ENCODE peak calls at places on chromosome 15, in nine cellular contexts. One of them, this sample, is unnamed. For H3K27me3, the result is how much of the 10 kb centered on the place peaks cover.

GRCh38 chr15:81133782-81134461 is at the start of gene CFAP161:
- DNase-seq in transverse colon: peak
- DNase-seq in cardiac muscle cell: peak
- DNase-seq in left ventricle myocardium inferior: peak
- DNase-seq in IMR-90: peak
- DNase-seq in brain microvascular endothelial cell: peak
- DNase-seq in K562: no peak
- DNase-seq in ascending aorta: peak
- DNase-seq in esophagus muscularis mucosa: peak
- DNase-seq in this sample: peak

GRCh38 chr15:92650966-92651365 is 4.6 kb downstream of the FAM174B start:
- DNase-seq in K562: no peak
- DNase-seq in IMR-90: no peak
- DNase-seq in brain microvascular endothelial cell: no peak
- DNase-seq in transverse colon: no peak
- DNase-seq in esophagus muscularis mucosa: no peak
- DNase-seq in cardiac muscle cell: no peak
- DNase-seq in left ventricle myocardium inferior: no peak
- DNase-seq in ascending aorta: no peak
- DNase-seq in this sample: no peak

GRCh38 chr15:90099868-90100854 is 2.1 kb downstream of the IDH2 start:
- DNase-seq in cardiac muscle cell: peak
- DNase-seq in brain microvascular endothelial cell: no peak
- DNase-seq in ascending aorta: peak
- DNase-seq in esophagus muscularis mucosa: no peak
- DNase-seq in K562: no peak
- DNase-seq in IMR-90: peak
- DNase-seq in left ventricle myocardium inferior: no peak
- DNase-seq in transverse colon: peak
- DNase-seq in this sample: no peak

GRCh38 chr15:80105193-80105984 is 45.9 kb downstream of the ZFAND6 start:
- DNase-seq in left ventricle myocardium inferior: no peak
- DNase-seq in K562: no peak
- DNase-seq in IMR-90: peak
- DNase-seq in ascending aorta: no peak
- DNase-seq in brain microvascular endothelial cell: no peak
- DNase-seq in transverse colon: no peak
- DNase-seq in esophagus muscularis mucosa: no peak
- DNase-seq in cardiac muscle cell: peak
- DNase-seq in this sample: no peak

GRCh38 chr15:91970142-91970541 is 116.6 kb downstream of the SLCO3A1 start:
- DNase-seq in esophagus muscularis mucosa: no peak
- DNase-seq in cardiac muscle cell: peak
- DNase-seq in ascending aorta: peak
- DNase-seq in brain microvascular endothelial cell: no peak
- DNase-seq in IMR-90: peak
- DNase-seq in left ventricle myocardium inferior: peak
- DNase-seq in transverse colon: peak
- DNase-seq in K562: no peak
- DNase-seq in this sample: no peak

GRCh38 chr15:64046347-64047153 is at the start of gene DAPK2:
- DNase-seq in ascending aorta: peak
- DNase-seq in esophagus muscularis mucosa: no peak
- DNase-seq in transverse colon: peak
- DNase-seq in K562: peak
- DNase-seq in left ventricle myocardium inferior: peak
- DNase-seq in IMR-90: peak
- DNase-seq in cardiac muscle cell: peak
- DNase-seq in brain microvascular endothelial cell: peak
- DNase-seq in this sample: peak

GRCh38 chr15:83290236-83290635 is 5.8 kb upstream of the BNC1 start:
- DNase-seq in brain microvascular endothelial cell: no peak
- DNase-seq in cardiac muscle cell: no peak
- DNase-seq in transverse colon: no peak
- DNase-seq in left ventricle myocardium inferior: no peak
- DNase-seq in esophagus muscularis mucosa: peak
- DNase-seq in K562: peak
- DNase-seq in IMR-90: no peak
- DNase-seq in ascending aorta: no peak
- DNase-seq in this sample: no peak

GRCh38 chr15:58707397-58707796 is 42.1 kb downstream of the ADAM10 start:
- DNase-seq in K562: no peak
- DNase-seq in transverse colon: no peak
- DNase-seq in ascending aorta: no peak
- DNase-seq in esophagus muscularis mucosa: no peak
- DNase-seq in cardiac muscle cell: no peak
- DNase-seq in left ventricle myocardium inferior: no peak
- DNase-seq in brain microvascular endothelial cell: no peak
- DNase-seq in IMR-90: no peak
- DNase-seq in this sample: no peak

GRCh38 chr15:92524161-92524560 is 130.5 kb downstream of the ST8SIA2 start:
- DNase-seq in transverse colon: no peak
- DNase-seq in K562: no peak
- DNase-seq in esophagus muscularis mucosa: no peak
- DNase-seq in brain microvascular endothelial cell: no peak
- DNase-seq in IMR-90: no peak
- DNase-seq in left ventricle myocardium inferior: no peak
- DNase-seq in ascending aorta: no peak
- DNase-seq in cardiac muscle cell: no peak
- DNase-seq in this sample: no peak

GRCh38 chr15:51322622-51323296 is 15.6 kb downstream of the CYP19A1 start:
- DNase-seq in esophagus muscularis mucosa: no peak
- DNase-seq in brain microvascular endothelial cell: no peak
- DNase-seq in K562: no peak
- DNase-seq in cardiac muscle cell: peak
- DNase-seq in transverse colon: peak
- DNase-seq in IMR-90: no peak
- DNase-seq in ascending aorta: peak
- DNase-seq in left ventricle myocardium inferior: peak
- DNase-seq in this sample: no peak

GRCh38 chr15:68578175-68578959 is 426 bp upstream of the CORO2B start:
- DNase-seq in K562: no peak
- DNase-seq in left ventricle myocardium inferior: peak
- DNase-seq in brain microvascular endothelial cell: peak
- DNase-seq in esophagus muscularis mucosa: no peak
- DNase-seq in IMR-90: peak
- DNase-seq in cardiac muscle cell: peak
- DNase-seq in transverse colon: peak
- DNase-seq in ascending aorta: peak
- DNase-seq in this sample: peak

GRCh38 chr15:52558196-52558595 is 10.6 kb downstream of the ARPP19 start:
- DNase-seq in esophagus muscularis mucosa: no peak
- DNase-seq in transverse colon: no peak
- DNase-seq in brain microvascular endothelial cell: peak
- DNase-seq in cardiac muscle cell: peak
- DNase-seq in K562: no peak
- DNase-seq in left ventricle myocardium inferior: no peak
- DNase-seq in IMR-90: peak
- DNase-seq in ascending aorta: no peak
- DNase-seq in this sample: no peak

DNA sequence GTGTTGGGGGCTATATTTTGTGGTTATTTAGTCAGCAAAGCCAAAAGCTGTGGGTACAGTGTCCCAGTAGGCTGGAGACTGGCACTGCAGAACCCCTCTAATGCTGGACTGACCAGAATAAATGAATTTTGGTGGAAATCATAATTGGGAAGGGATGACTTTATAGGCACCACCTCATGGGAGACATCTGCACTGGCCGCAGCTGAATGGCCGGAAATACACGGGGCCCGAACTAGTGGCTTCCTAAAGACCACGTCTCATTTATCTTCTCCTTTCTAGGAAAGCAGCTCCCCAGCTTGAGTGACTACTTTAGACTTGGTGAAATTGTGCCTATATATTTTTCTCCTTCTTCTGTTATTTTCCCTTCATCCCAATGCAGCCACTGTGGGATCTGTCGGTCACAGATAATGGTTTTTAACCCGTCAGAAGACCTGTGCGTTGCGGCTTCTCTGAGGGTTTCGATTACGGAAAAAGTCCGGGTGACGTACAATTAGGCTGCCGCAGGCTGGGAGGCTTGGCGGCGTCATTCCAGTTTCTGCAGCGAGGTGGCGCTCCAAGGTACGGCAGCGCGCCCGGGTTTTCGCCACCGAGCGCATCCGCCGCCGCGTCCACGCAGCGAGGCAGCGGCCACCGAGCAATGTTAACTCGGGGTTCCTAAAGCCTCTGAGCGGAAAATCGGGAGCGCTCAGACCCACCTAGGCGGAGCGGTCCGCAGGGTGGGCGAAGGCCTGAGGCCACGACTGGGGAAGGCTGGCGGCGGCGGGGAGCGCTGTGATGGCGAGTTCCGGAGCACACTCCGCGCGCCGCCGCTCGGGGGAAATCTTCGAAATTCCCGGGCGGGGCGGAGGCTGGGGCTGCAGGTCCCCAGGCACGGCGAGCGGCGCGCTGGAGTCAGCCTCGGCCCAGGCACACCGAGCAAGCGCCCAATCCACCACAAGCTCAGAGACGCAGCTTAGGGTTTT is 26.3 kb downstream of the NR2F2 start:
- DNase-seq in ascending aorta: peak
- DNase-seq in IMR-90: peak
- DNase-seq in brain microvascular endothelial cell: peak
- DNase-seq in transverse colon: peak
- DNase-seq in K562: peak
- DNase-seq in esophagus muscularis mucosa: no peak
- DNase-seq in left ventricle myocardium inferior: peak
- DNase-seq in cardiac muscle cell: peak
- DNase-seq in this sample: peak
- H3K27me3 ChIP-seq in ascending aorta: under half
- H3K27me3 ChIP-seq in IMR-90: under half
- H3K27me3 ChIP-seq in brain microvascular endothelial cell: under half
- H3K27me3 ChIP-seq in transverse colon: half or more
- H3K27me3 ChIP-seq in K562: under half
- H3K27me3 ChIP-seq in esophagus muscularis mucosa: under half
- H3K27me3 ChIP-seq in left ventricle myocardium inferior: half or more
- H3K27me3 ChIP-seq in cardiac muscle cell: half or more
- H3K27me3 ChIP-seq in this sample: half or more

GRCh38 chr15:50186752-50187151 is 4.8 kb downstream of the SLC27A2 start:
- DNase-seq in transverse colon: no peak
- DNase-seq in esophagus muscularis mucosa: no peak
- DNase-seq in left ventricle myocardium inferior: no peak
- DNase-seq in ascending aorta: no peak
- DNase-seq in IMR-90: no peak
- DNase-seq in K562: no peak
- DNase-seq in brain microvascular endothelial cell: no peak
- DNase-seq in cardiac muscle cell: no peak
- DNase-seq in this sample: no peak
- TF ChIP-seq CTCF in transverse colon: no peak
- TF ChIP-seq CTCF in esophagus muscularis mucosa: no peak
- TF ChIP-seq CTCF in left ventricle myocardium inferior: no peak
- TF ChIP-seq CTCF in ascending aorta: no peak
- TF ChIP-seq CTCF in IMR-90: no peak
- TF ChIP-seq CTCF in K562: no peak
- TF ChIP-seq CTCF in brain microvascular endothelial cell: no peak
- TF ChIP-seq CTCF in cardiac muscle cell: no peak
- TF ChIP-seq CTCF in this sample: peak

DNA sequence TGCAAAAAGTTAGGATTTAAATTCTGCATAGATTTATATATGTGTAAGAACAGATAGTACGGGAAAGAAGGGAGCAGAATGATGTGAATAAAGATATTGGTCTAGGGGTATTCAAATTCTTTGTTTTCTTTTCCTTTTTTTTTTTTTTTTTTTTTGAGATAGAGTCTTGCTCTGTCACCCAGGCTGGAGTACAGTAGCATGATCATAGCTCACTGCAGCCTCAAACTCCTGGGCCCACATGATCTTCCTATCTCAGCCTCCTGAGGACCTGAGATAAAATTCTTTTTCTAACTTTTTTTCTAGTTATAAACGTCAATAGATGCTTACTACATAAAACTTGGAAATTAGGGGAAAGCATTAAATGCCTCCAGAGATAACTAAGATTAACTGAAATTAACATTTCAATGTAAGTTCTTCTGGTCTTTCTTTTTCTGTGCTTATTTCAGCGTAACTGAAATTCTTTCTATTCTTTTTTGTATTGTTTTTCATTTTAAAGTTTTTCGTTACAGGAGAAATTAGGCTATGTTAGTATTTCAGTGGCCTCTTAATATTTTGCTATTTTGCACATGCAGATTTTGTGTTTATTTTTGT is 29.2 kb downstream of the UBE2Q2 start:
- DNase-seq in K562: no peak
- DNase-seq in cardiac muscle cell: no peak
- DNase-seq in brain microvascular endothelial cell: no peak
- DNase-seq in left ventricle myocardium inferior: no peak
- DNase-seq in esophagus muscularis mucosa: no peak
- DNase-seq in ascending aorta: no peak
- DNase-seq in IMR-90: no peak
- DNase-seq in transverse colon: no peak
- DNase-seq in this sample: no peak
- H3K4me3 ChIP-seq in K562: no peak
- H3K4me3 ChIP-seq in cardiac muscle cell: no peak
- H3K4me3 ChIP-seq in brain microvascular endothelial cell: no peak
- H3K4me3 ChIP-seq in left ventricle myocardium inferior: no peak
- H3K4me3 ChIP-seq in esophagus muscularis mucosa: no peak
- H3K4me3 ChIP-seq in ascending aorta: no peak
- H3K4me3 ChIP-seq in IMR-90: no peak
- H3K4me3 ChIP-seq in transverse colon: no peak
- H3K4me3 ChIP-seq in this sample: no peak

DNA sequence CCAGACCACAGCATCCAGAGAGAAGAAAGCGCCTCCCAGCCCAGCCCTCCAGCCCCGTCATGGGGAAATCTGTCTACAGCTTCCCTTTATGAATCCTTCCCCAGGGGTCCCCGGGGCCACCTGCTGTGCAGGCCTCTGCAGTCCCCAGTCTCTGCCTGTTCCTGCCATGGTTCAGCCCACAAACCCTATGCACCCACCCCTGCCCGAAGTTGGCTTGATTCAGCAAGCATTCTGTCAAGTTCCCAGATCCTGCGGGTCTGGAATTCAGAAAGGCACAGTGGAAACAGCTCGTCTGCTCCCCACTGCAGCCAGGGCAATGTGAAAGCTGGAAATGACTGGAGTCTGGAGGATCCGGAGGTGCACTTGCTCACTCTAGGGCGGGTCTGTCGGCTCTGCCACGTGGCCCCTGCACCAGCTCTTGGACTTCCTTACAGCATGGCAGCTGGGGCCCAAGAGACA is 2.9 kb upstream of the OCA2 start:
- DNase-seq in brain microvascular endothelial cell: no peak
- DNase-seq in K562: no peak
- DNase-seq in ascending aorta: peak
- DNase-seq in IMR-90: no peak
- DNase-seq in esophagus muscularis mucosa: no peak
- DNase-seq in transverse colon: no peak
- DNase-seq in cardiac muscle cell: no peak
- DNase-seq in left ventricle myocardium inferior: no peak
- DNase-seq in this sample: no peak
- H3K27me3 ChIP-seq in brain microvascular endothelial cell: under half
- H3K27me3 ChIP-seq in K562: under half
- H3K27me3 ChIP-seq in ascending aorta: under half
- H3K27me3 ChIP-seq in IMR-90: under half
- H3K27me3 ChIP-seq in esophagus muscularis mucosa: half or more
- H3K27me3 ChIP-seq in transverse colon: half or more
- H3K27me3 ChIP-seq in cardiac muscle cell: half or more
- H3K27me3 ChIP-seq in left ventricle myocardium inferior: half or more
- H3K27me3 ChIP-seq in this sample: under half